ENCODE peak calls at places on chromosomes 4 and X, in four cellular contexts. X, P, S and E are unnamed samples.

GRCh38 chrX:56813318-56813837 is 84.3 kb downstream of the NBDY start:
- DNase-seq in X (no peak), P (peak; percentile 46), S (no peak), E (no peak)

GRCh38 chrX:117895418-117895817 is 221.2 kb downstream of the KLHL13 start:
- DNase-seq in X (no peak), P (no peak), S (no peak), E (no peak)

GRCh38 chrX:331145-331771 is 12.7 kb upstream of the GTPBP6 start:
- DNase-seq in X (peak; percentile 29), P (no peak), S (no peak), E (no peak)

GRCh38 chr4:99816611-99817309 is at the start of gene DAPP1:
- DNase-seq in X (no peak), P (no peak), S (no peak), E (no peak)

GRCh38 chr4:48944252-48944651 is 37.7 kb upstream of the OCIAD2 start:
- DNase-seq in X (no peak), P (no peak), S (no peak), E (peak; percentile 15)

GRCh38 chr4:155220025-155220424 is 11.6 kb downstream of the NPY2R start:
- DNase-seq in X (no peak), P (no peak), S (no peak), E (no peak)

GRCh38 chr4:85114526-85114925 is 148.0 kb upstream of the WDFY3 start:
- DNase-seq in X (no peak), P (no peak), S (no peak), E (no peak)

GRCh38 chr4:21900211-21900610 is 48.4 kb downstream of the KCNIP4 start:
- DNase-seq in X (no peak), P (no peak), S (no peak), E (no peak)

GRCh38 chr4:54663181-54663580 is 5.4 kb downstream of the KIT start:
- DNase-seq in X (no peak), P (no peak), S (no peak), E (no peak)

GRCh38 chr4:117491531-117491930 is 406.2 kb upstream of the TRAM1L1 start:
- DNase-seq in X (no peak), P (no peak), S (no peak), E (no peak)

GRCh38 chrX:121854614-121854911 is 807.2 kb downstream of the GLUD2 start:
- DNase-seq in X (no peak), P (no peak), S (no peak), E (no peak)

GRCh38 chrX:11725631-11726442 is 32.2 kb upstream of the MSL3 start:
- DNase-seq in X (no peak), P (no peak), S (peak; percentile 1), E (no peak)

GRCh38 chr4:151857368-151857767 is 96.6 kb upstream of the GATB start:
- DNase-seq in X (no peak), P (no peak), S (no peak), E (no peak)

GRCh38 chr4:32790803-32791202 is 2070.6 kb downstream of the PCDH7 start:
- DNase-seq in X (no peak), P (no peak), S (no peak), E (no peak)

GRCh38 chrX:47623540-47624027 is 3.9 kb upstream of the SYN1 start:
- DNase-seq in X (peak; percentile 81), P (no peak), S (peak; percentile 29), E (peak; percentile 66)

GRCh38 chr4:1536579-1537409 is 130.6 kb upstream of the NKX1-1 start:
- DNase-seq in X (no peak), P (no peak), S (no peak), E (no peak)

GRCh38 chrX:17616936-17617335 is 120.4 kb upstream of the SCML1 start:
- DNase-seq in X (no peak), P (no peak), S (no peak), E (no peak)

GRCh38 chrX:16096131-16096530 is 27.2 kb upstream of the GRPR start:
- DNase-seq in X (peak; percentile 20), P (no peak), S (no peak), E (no peak)

GRCh38 chr4:6999172-7000086 is 43.7 kb upstream of the TADA2B start:
- DNase-seq in X (no peak), P (peak; percentile 36), S (no peak), E (peak; percentile 22)

GRCh38 chr4:122921971-122922876 is at the start of gene NUDT6:
- DNase-seq in X (peak; percentile 75), P (peak; percentile 80), S (peak; percentile 51), E (peak; percentile 74)

GRCh38 chrX:128504496-128504895 is 452.3 kb upstream of the ACTRT1 start:
- DNase-seq in X (no peak), P (no peak), S (no peak), E (no peak)

GRCh38 chrX:41789374-41789773 is 65.4 kb downstream of the GPR82 start:
- DNase-seq in X (no peak), P (no peak), S (no peak), E (no peak)

GRCh38 chr4:188722911-188723310 is 583.7 kb downstream of the TRIML1 start:
- DNase-seq in X (no peak), P (no peak), S (no peak), E (no peak)

GRCh38 chrX:116607766-116608165 is 145.0 kb upstream of the CT83 start:
- DNase-seq in X (no peak), P (no peak), S (no peak), E (no peak)

GRCh38 chr4:82947498-82947897 is 47.0 kb downstream of the THAP9 start:
- DNase-seq in X (no peak), P (no peak), S (no peak), E (no peak)

GRCh38 chr4:82948647-82949204 is 48.2 kb downstream of the THAP9 start:
- DNase-seq in X (no peak), P (no peak), S (no peak), E (no peak)

GRCh38 chr4:82954212-82954611 is 53.7 kb downstream of the THAP9 start:
- DNase-seq in X (no peak), P (no peak), S (no peak), E (no peak)

GRCh38 chr4:82957045-82957444 is 53.6 kb downstream of the LIN54 start:
- DNase-seq in X (no peak), P (no peak), S (no peak), E (no peak)

GRCh38 chr4:82951196-82951595 is 50.7 kb downstream of the THAP9 start:
- DNase-seq in X (no peak), P (no peak), S (no peak), E (no peak)
- TF ChIP-seq NR3C1 in X (no peak), P (no peak), S (no peak), E (no peak)

GRCh38 chrX:115330498-115331138 is 41.1 kb downstream of the LUZP4 start:
- DNase-seq in X (peak; percentile 18), P (peak; percentile 59), S (peak; percentile 36), E (peak; percentile 75)
- TF ChIP-seq NR3C1 in X (no peak), P (no peak), S (no peak), E (no peak)

DNA sequence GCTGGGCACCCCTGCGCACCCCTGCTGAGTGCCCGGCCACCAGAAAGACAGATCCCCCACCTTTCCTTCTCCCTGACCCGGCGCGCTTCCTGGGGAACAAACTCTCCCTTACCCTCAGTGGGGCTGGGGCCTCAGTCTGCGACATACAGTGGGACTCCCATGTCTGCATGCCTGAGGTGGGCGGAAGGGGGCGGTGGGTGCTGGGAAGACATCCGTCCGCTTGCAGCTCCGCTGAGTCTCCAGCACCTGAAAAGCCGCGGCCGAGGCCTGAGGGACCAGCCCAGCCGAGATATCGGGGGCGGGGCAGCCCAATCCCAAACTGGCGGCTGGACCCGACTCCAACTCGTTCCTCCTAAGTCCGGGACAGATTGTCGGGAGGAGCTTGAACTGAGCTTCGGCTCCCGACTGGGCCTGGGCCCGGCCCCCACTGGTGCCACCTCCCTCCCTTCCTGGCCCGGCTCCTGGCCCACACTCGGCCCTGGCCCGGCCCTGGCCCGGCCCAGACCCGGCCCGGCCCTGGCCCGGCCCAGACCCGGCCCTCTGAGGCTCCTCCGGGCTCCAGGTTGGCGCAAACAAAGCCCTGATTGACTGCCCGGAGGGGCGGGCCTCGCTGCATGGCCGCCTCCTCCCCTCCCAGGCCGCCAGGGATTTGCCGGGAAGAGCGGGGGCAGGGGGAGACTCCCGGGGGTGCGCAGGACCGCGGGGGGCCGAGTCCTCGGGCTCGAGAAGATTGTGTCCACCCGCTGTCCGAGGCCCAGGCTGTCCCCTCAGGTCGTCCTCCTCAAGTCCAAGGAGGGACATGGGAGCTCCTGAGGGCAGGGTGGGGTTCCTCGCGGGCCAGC is 878 bp upstream of the SLC16A2 start:
- DNase-seq in X (peak; percentile 74), P (no peak), S (no peak), E (peak; percentile 64)
- TF ChIP-seq NR3C1 in X (no peak), P (no peak), S (no peak), E (no peak)

DNA sequence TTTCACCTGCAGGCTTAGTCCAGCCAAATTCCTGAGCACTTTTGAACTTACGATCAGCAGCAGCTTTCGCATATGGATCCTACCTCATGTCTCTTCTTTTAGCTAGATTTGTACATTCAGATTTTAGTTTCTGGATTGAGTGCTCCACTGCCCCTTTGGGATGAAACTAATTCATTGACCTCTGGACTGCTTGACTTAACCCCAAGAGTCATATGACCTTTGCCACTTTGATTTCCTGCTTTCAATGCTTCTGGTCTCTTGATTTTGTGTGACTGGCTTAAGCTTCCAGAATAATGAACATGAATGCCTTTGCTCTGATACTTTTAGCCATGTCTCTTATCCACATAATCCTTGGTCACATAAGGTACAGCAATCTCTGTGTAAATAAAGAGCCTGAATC is 876.3 kb upstream of the SLIT2 start:
- DNase-seq in X (no peak), P (no peak), S (no peak), E (no peak)
- TF ChIP-seq NR3C1 in X (no peak), P (no peak), S (no peak), E (no peak)

DNA sequence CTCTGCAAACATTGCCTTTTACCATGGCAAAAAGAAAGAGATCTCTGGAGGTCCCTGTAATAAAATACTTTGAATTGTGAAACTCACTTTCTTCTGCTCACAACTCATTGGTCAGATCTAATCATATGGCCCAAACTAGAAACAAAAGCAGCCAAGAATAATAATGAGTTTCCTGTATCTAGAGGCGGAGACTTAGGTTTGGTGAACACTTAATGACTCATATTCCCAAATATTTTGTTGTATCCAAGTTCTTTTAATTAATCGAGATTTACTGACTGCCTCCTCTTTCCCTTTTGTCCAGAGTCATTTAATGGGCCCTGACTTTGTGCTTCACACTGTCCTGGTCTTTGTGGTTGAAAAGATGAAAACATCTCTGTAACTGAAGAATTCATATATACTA is 190.6 kb downstream of the CCSER1 start:
- DNase-seq in X (no peak), P (no peak), S (no peak), E (no peak)
- TF ChIP-seq NR3C1 in X (no peak), P (no peak), S (no peak), E (no peak)

GRCh38 chrX:79366888-79367749 is at the start of gene ITM2A:
- DNase-seq in X (peak; percentile 55), P (peak; percentile 85), S (no peak), E (no peak)

GRCh38 chrX:79366556-79366887 is 612 bp downstream of the ITM2A start:
- DNase-seq in X (no peak), P (no peak), S (no peak), E (no peak)

GRCh38 chrX:79361192-79361870 is 5.8 kb downstream of the ITM2A start:
- DNase-seq in X (no peak), P (no peak), S (no peak), E (no peak)

GRCh38 chrX:79365591-79365990 is 1.5 kb downstream of the ITM2A start:
- DNase-seq in X (no peak), P (no peak), S (no peak), E (no peak)

DNA sequence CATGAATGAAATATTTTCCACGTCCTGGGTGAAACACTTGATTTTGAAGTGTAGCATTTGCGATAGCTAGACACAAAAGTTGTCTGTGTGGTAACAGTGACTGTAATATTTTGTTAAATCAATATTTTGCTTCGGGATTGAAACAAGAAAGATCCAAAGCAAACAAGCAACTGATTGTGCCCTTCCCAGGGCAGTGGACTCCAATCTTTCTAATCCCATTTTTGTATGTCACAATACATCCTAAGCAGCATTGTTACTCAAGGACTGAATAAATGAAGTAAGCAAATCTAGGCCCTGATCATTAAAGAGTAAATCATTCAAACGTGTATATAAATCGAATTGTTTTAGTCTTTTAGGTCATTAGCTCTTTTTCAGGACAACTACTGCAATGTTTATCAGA is 2.8 kb downstream of the ITM2A start:
- DNase-seq in X (no peak), P (no peak), S (peak; percentile 0), E (no peak)
- TF ChIP-seq NR3C1 in X (no peak), P (no peak), S (no peak), E (no peak)